ENCODE peak calls at places on chromosomes 2 and 18, in six cellular contexts. H is heart left ventricle, P is H1, L is psoas muscle, F is stomach, J is endodermal cell. Y is an unnamed sample. For H3K4me1, the result is how much of the 10 kb centered on the place peaks cover.

GRCh38 chr2:241808701-241809382 is at the start of gene NEU4:
- DNase-seq in P (peak), L (peak), F (no peak), H (no peak), J (peak), Y (no peak)

GRCh38 chr2:241795021-241795999 is 13.7 kb upstream of the NEU4 start:
- DNase-seq in J (no peak), F (no peak), P (no peak), L (no peak), H (peak), Y (no peak)

GRCh38 chr2:26772064-26773001 is 8.2 kb downstream of the SLC35F6 start:
- DNase-seq in H (peak), J (no peak), L (peak), F (peak), P (no peak), Y (peak)

GRCh38 chr2:174117951-174118930 is 130.1 kb downstream of the OLA1 start:
- DNase-seq in F (no peak), L (no peak), P (no peak), J (no peak), H (no peak), Y (no peak)

GRCh38 chr18:12038082-12038660 is 55.5 kb upstream of the ANKRD62 start:
- DNase-seq in L (no peak), P (peak), J (peak), H (no peak), F (peak), Y (no peak)

GRCh38 chr2:100137877-100138570 is 4.4 kb downstream of the AFF3 start:
- DNase-seq in J (no peak), H (no peak), P (no peak), F (peak), L (no peak), Y (no peak)

GRCh38 chr2:75481041-75481836 is 79.5 kb downstream of the EVA1A start:
- DNase-seq in P (no peak), J (peak), F (no peak), L (no peak), H (no peak), Y (no peak)

GRCh38 chr2:1940660-1941059 is 196.3 kb upstream of the PXDN start:
- DNase-seq in H (peak), J (no peak), L (no peak), P (no peak), F (no peak), Y (peak)

GRCh38 chr2:163553601-163554000 is 182.2 kb downstream of the FIGN start:
- DNase-seq in J (no peak), H (no peak), P (no peak), F (no peak), L (no peak), Y (no peak)

GRCh38 chr18:31436825-31437224 is 10.7 kb upstream of the DSG3 start:
- DNase-seq in F (no peak), H (no peak), J (peak), L (no peak), P (no peak), Y (no peak)

GRCh38 chr2:150732064-150732463 is 244.6 kb upstream of the RND3 start:
- DNase-seq in F (no peak), J (no peak), H (no peak), L (no peak), P (no peak), Y (no peak)

GRCh38 chr18:68992719-68993482 is 195.0 kb downstream of the CCDC102B start:
- DNase-seq in J (peak), H (no peak), P (no peak), F (no peak), L (no peak), Y (no peak)

GRCh38 chr2:209519911-209520310 is 96.1 kb downstream of the MAP2 start:
- DNase-seq in P (no peak), H (no peak), F (no peak), L (no peak), J (no peak), Y (no peak)

GRCh38 chr2:37589298-37589697 is 82.1 kb downstream of the CDC42EP3 start:
- DNase-seq in P (no peak), L (no peak), H (no peak), F (no peak), J (no peak), Y (no peak)

GRCh38 chr2:233124449-233125080 is 64.4 kb downstream of the INPP5D start:
- DNase-seq in F (no peak), P (no peak), J (no peak), H (no peak), L (no peak), Y (no peak)

GRCh38 chr2:233119806-233120205 is 59.7 kb downstream of the INPP5D start:
- DNase-seq in H (no peak), L (no peak), F (no peak), P (no peak), J (no peak), Y (no peak)

GRCh38 chr2:233120459-233120858 is 60.3 kb downstream of the INPP5D start:
- DNase-seq in L (no peak), J (no peak), H (no peak), P (no peak), F (no peak), Y (no peak)

GRCh38 chr2:233122541-233122940 is 62.4 kb downstream of the INPP5D start:
- DNase-seq in J (no peak), L (no peak), P (no peak), H (no peak), F (no peak), Y (no peak)

DNA sequence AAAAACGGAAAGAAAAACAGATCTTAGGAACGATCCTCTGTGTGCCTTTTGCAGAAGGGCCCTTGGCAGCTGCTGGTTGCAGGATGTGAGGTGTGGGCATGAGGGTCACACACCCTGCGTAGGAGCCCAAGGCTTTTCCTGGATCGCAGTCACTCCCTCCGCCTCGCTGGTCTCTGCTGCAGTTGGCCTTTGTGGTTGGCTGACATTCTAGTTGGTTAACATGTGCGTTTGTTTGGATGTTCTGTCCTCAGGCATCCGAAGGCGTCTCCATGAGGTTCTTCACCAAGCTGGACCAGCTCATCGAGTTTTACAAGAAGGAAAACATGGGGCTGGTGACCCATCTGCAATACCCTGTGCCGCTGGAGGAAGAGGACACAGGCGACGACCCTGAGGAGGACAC is 61.7 kb downstream of the INPP5D start:
- DNase-seq in J (no peak), H (no peak), F (no peak), L (no peak), P (no peak), Y (no peak)
- H3K27ac ChIP-seq in J (no peak), H (no peak), F (no peak), L (no peak), P (no peak), Y (no peak)

GRCh38 chr18:59659486-59660187 is 37.6 kb downstream of the CCBE1 start:
- DNase-seq in L (no peak), J (no peak), F (no peak), P (no peak), H (no peak), Y (no peak)

GRCh38 chr18:59656488-59656887 is 40.7 kb downstream of the CCBE1 start:
- DNase-seq in H (no peak), P (no peak), J (no peak), L (no peak), F (no peak), Y (no peak)

GRCh38 chr18:59657012-59657411 is 40.2 kb downstream of the CCBE1 start:
- DNase-seq in J (no peak), F (no peak), L (no peak), H (no peak), P (no peak), Y (no peak)

GRCh38 chr18:59651071-59651470 is 46.2 kb downstream of the CCBE1 start:
- DNase-seq in J (no peak), F (no peak), H (no peak), P (peak), L (no peak), Y (no peak)

GRCh38 chr18:59655661-59656060 is 41.6 kb downstream of the CCBE1 start:
- DNase-seq in F (no peak), J (no peak), P (no peak), H (no peak), L (no peak), Y (no peak)
- H3K4me1 ChIP-seq in F (under half), J (under half), P (under half), H (under half), L (under half), Y (under half)

GRCh38 chr2:9256570-9257043 is 50.0 kb downstream of the ASAP2 start:
- DNase-seq in P (no peak), F (no peak), H (no peak), L (no peak), J (peak), Y (no peak)
- TF ChIP-seq CTCF in P (no peak), F (no peak), H (no peak), L (no peak), J (no peak), Y (no peak)

DNA sequence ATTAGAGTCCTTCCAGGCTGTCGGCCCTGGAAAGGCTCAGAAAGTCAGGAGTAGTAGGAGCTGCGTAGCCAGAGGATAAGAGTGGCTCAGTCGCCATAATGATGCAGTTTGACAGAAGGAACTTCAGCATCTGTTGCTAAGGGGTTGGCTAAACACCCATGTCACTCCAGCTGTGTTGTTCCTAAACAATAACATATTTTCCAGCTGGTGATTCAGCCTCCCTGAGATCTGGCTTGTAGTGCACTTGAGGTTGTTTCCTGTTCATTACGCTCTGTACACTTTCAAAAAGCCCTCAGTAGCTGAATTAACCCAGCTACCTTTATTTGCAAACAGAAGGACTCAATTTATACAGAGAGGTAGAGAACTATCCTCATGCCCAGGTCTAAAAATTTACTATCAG is 39.7 kb upstream of the EPAS1 start:
- DNase-seq in J (no peak), H (peak), F (no peak), L (no peak), P (no peak), Y (no peak)
- H3K27ac ChIP-seq in J (no peak), H (peak), F (peak), L (no peak), P (no peak), Y (peak)

GRCh38 chr2:222865301-222865700 is 4.5 kb downstream of the ACSL3 start:
- DNase-seq in L (no peak), P (no peak), J (no peak), H (no peak), F (no peak), Y (no peak)

GRCh38 chr2:222866358-222866960 is 5.6 kb downstream of the ACSL3 start:
- DNase-seq in P (no peak), F (no peak), L (no peak), H (peak), J (no peak), Y (no peak)

GRCh38 chr2:222862915-222863544 is 2.2 kb downstream of the ACSL3 start:
- DNase-seq in H (no peak), F (no peak), J (no peak), L (no peak), P (no peak), Y (no peak)

GRCh38 chr2:222862068-222862914 is 1.5 kb downstream of the ACSL3 start:
- DNase-seq in H (no peak), J (no peak), L (no peak), P (no peak), F (no peak), Y (peak)

GRCh38 chr2:222864296-222864695 is 3.5 kb downstream of the ACSL3 start:
- DNase-seq in L (no peak), F (no peak), H (no peak), P (no peak), J (peak), Y (peak)
- H3K4me1 ChIP-seq in L (half or more), F (under half), H (under half), P (under half), J (under half), Y (half or more)

DNA sequence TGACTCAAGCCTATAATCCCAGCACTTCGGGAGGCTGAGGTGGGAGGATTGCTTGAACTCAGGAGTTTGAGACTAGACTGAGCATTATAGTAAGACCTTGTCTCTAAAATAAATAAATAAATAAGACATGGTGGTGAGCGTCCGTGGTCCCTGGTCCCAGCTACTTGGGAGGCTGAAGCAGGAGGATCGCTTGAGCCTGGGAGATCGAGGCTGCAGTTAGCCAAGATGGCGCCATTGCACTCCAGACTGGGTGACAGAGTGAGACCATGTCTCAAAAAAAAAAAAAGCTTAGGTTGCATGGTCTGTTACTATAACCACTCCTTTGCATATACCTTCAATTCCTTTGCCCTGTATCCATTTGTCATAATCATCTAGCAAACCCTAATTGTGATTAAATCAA is 3.7 kb downstream of the CYP20A1 start:
- DNase-seq in F (no peak), P (peak), L (no peak), J (no peak), H (no peak), Y (no peak)
- TF ChIP-seq CTCF in F (no peak), P (no peak), L (no peak), J (no peak), H (no peak), Y (no peak)

GRCh38 chr2:165634855-165635254 is 159.2 kb downstream of the GALNT3 start:
- DNase-seq in P (peak), J (peak), L (no peak), H (peak), F (peak), Y (peak)
- H3K27ac ChIP-seq in P (peak), J (peak), L (no peak), H (no peak), F (no peak), Y (no peak)

GRCh38 chr2:162113771-162114168 is 38.3 kb downstream of the GCG start:
- DNase-seq in P (no peak), H (no peak), F (no peak), J (no peak), L (no peak), Y (peak)

GRCh38 chr2:162116372-162116771 is 35.7 kb downstream of the GCG start:
- DNase-seq in H (no peak), J (no peak), P (no peak), F (no peak), L (no peak), Y (no peak)

GRCh38 chr2:162113088-162113770 is 38.8 kb downstream of the GCG start:
- DNase-seq in L (no peak), P (no peak), J (peak), H (no peak), F (no peak), Y (no peak)

GRCh38 chr2:162114291-162114690 is 37.8 kb downstream of the GCG start:
- DNase-seq in P (no peak), F (no peak), J (no peak), L (no peak), H (no peak), Y (no peak)

DNA sequence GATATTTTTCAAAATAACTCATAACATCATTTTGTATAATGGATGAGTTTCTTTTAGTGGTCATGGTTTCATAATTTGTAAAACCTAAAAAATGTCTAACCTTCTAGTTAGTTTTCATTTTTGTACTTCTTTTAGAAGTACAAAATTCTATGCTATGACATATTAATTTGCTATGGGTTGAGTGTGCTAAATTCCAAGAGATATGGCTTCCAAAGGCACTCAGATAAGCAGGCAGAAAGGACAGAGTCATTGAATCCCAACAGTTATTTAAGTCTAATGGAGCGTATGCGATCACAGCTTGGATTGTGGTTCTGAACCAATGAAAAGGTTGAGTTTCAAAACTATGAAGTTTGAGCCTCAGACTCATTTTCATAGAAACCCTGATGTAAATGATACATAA is 37.0 kb downstream of the GCG start:
- DNase-seq in J (no peak), F (no peak), L (no peak), P (no peak), H (no peak), Y (no peak)
- H3K4me1 ChIP-seq in J (under half), F (under half), L (under half), P (under half), H (under half), Y (under half)